ENCODE peak calls at places on chromosomes 12 and 14, in four cellular contexts. Y is hepatocyte, B is A549, L is fibroblast of lung. F is an unnamed sample.

GRCh38 chr12:24226745-24227350 is 277.4 kb upstream of the SOX5 start:
- DNase-seq in B (peak), L (peak), Y (peak), F (no peak)

GRCh38 chr14:88804477-88804876 is 11.7 kb upstream of the EML5 start:
- DNase-seq in B (no peak), Y (no peak), L (no peak), F (no peak)

GRCh38 chr14:26598672-26599131 is 869 bp upstream of the NOVA1 start:
- DNase-seq in B (peak), L (no peak), Y (no peak), F (peak)

GRCh38 chr14:100341301-100342031 is 18.3 kb downstream of the SLC25A47 start:
- DNase-seq in L (peak), Y (peak), B (peak), F (no peak)

GRCh38 chr14:44505588-44505987 is 1.5 kb downstream of the FSCB start:
- DNase-seq in B (no peak), L (no peak), Y (peak), F (no peak)

GRCh38 chr14:51087024-51087423 is 7.9 kb downstream of the TRIM9 start:
- DNase-seq in L (no peak), Y (peak), B (peak), F (no peak)

GRCh38 chr14:96904201-96904600 is 107.0 kb downstream of the VRK1 start:
- DNase-seq in L (peak), B (peak), Y (no peak), F (no peak)

GRCh38 chr14:58430156-58430555 is 2.6 kb downstream of the KIAA0586 start:
- DNase-seq in L (peak), B (no peak), Y (no peak), F (no peak)

GRCh38 chr12:100867639-100868393 is 73.2 kb downstream of the ANO4 start:
- DNase-seq in Y (no peak), B (no peak), L (no peak), F (no peak)

GRCh38 chr12:19223018-19223417 is 93.5 kb downstream of the PLEKHA5 start:
- DNase-seq in Y (no peak), L (no peak), B (peak), F (no peak)

GRCh38 chr12:10740182-10740581 is 17.1 kb upstream of the YBX3 start:
- DNase-seq in B (peak), Y (peak), L (no peak), F (no peak)

GRCh38 chr14:85607571-85608219 is 77.8 kb downstream of the FLRT2 start:
- DNase-seq in B (peak), L (peak), Y (peak), F (no peak)

GRCh38 chr12:65825573-65826512 is 1.6 kb downstream of the HMGA2 start:
- DNase-seq in L (peak), Y (peak), B (peak), F (peak)

GRCh38 chr14:89573399-89573657 is 156.3 kb upstream of the FOXN3 start:
- DNase-seq in Y (no peak), L (no peak), B (no peak), F (no peak)

GRCh38 chr14:81062816-81063215 is 107.4 kb downstream of the TSHR start:
- DNase-seq in B (peak), L (no peak), Y (peak), F (peak)

GRCh38 chr12:3295648-3296408 is 195.2 kb upstream of the PRMT8 start:
- DNase-seq in B (no peak), L (peak), Y (peak), F (peak)

GRCh38 chr12:105874121-105874520 is 264.6 kb downstream of the NUAK1 start:
- DNase-seq in L (no peak), B (no peak), Y (no peak), F (no peak)

GRCh38 chr12:80857311-80857710 is 80.4 kb downstream of the LIN7A start:
- DNase-seq in L (no peak), Y (no peak), B (no peak), F (no peak)

GRCh38 chr12:92899388-92900001 is 29.6 kb downstream of the EEA1 start:
- DNase-seq in B (peak), Y (peak), L (peak), F (no peak)

GRCh38 chr14:75125617-75126016 is 1.2 kb downstream of the NEK9 start:
- DNase-seq in Y (no peak), L (peak), B (peak), F (no peak)

GRCh38 chr14:57420986-57421385 is 30.6 kb downstream of the NAA30 start:
- DNase-seq in Y (no peak), L (no peak), B (no peak), F (no peak)

GRCh38 chr12:40942326-40942725 is 245.8 kb upstream of the PDZRN4 start:
- DNase-seq in Y (peak), B (peak), L (no peak), F (no peak)

GRCh38 chr14:94180655-94181271 is 6.6 kb downstream of the PPP4R4 start:
- DNase-seq in Y (peak), L (peak), B (peak), F (no peak)

GRCh38 chr12:28507055-28507454 is 316.8 kb downstream of the CCDC91 start:
- DNase-seq in L (peak), B (no peak), Y (no peak), F (no peak)

GRCh38 chr14:47993883-47994282 is 318.5 kb upstream of the MDGA2 start:
- DNase-seq in L (no peak), Y (no peak), B (no peak), F (no peak)

GRCh38 chr14:71289536-71289935 is 382.3 kb downstream of the PCNX1 start:
- DNase-seq in Y (no peak), L (no peak), B (no peak), F (no peak)

GRCh38 chr14:55430024-55430690 is 10.3 kb downstream of the TBPL2 start:
- DNase-seq in Y (peak), L (peak), B (peak), F (peak)

GRCh38 chr12:30329281-30329680 is 366.4 kb downstream of the IPO8 start:
- DNase-seq in L (peak), B (no peak), Y (no peak), F (no peak)

GRCh38 chr12:54405106-54405505 is 14.0 kb downstream of the ITGA5 start:
- DNase-seq in Y (no peak), B (no peak), L (no peak), F (no peak)

GRCh38 chr12:102167821-102168605 is 29.6 kb downstream of the PMCH start:
- DNase-seq in L (peak), B (no peak), Y (no peak), F (no peak)

GRCh38 chr14:38056270-38056669 is 151.4 kb upstream of the SSTR1 start:
- DNase-seq in L (no peak), B (no peak), Y (no peak), F (peak)

GRCh38 chr12:116130431-116130830 is 147.1 kb downstream of the MED13L start:
- DNase-seq in Y (no peak), L (no peak), B (no peak), F (no peak)
- H3K27ac ChIP-seq in Y (no peak), L (no peak), B (no peak), F (no peak)

GRCh38 chr12:109274381-109274780 is 34.7 kb downstream of the FOXN4 start:
- DNase-seq in B (no peak), L (no peak), Y (no peak), F (no peak)
- TF ChIP-seq CTCF in B (no peak), L (no peak), Y (no peak), F (no peak)

DNA sequence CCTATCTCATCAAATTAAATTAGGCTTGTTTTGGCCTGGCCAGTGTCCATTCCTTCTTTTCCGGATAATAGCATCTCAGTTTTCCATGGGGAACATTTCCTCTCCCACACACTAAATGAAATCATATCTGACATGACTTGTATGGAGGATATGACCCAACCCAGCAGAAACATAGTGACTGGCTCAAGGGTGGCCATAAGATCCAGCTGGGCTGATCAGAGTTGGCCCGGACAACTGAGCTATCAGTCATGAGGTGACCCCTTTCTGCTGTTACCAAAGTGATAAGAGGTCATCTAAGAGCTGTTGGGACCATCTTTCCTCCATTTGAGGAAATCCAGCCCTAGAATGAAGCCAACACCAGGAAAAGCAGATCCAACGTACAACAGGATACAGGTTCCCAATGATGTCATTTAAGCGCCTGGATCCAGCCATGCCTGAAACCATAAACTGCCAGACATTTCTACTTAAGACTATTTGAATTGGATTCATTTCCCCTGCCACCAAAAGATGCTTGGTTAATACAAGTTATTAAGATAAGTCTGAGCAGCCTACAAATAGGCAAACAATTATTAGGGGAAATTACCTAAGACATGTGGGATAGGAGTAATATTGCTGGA is 20.7 kb upstream of the NCOR2 start:
- DNase-seq in B (no peak), Y (no peak), L (no peak), F (no peak)
- H3K27ac ChIP-seq in B (no peak), Y (peak), L (no peak), F (no peak)

DNA sequence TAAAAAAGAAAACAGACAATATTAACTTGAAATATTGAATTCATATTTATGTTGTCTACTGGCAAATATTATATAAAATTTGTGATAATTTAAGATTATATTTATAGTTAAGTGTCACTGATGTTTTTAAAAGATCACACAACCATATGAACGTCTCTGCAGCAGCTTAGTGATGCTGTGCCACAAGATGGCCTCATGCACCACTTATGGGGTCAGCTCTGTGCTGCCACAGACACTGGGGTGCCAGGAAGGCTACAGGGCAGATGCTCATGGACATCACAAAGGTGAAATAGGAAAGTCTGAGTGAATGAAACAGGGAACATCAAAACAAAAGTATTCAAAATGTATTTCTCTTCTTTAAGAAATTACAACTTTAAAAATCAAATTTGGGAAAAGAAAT is 13.1 kb downstream of the ATXN3 start:
- DNase-seq in L (no peak), B (peak), Y (no peak), F (peak)
- TF ChIP-seq CTCF in L (peak), B (peak), Y (no peak), F (peak)

DNA sequence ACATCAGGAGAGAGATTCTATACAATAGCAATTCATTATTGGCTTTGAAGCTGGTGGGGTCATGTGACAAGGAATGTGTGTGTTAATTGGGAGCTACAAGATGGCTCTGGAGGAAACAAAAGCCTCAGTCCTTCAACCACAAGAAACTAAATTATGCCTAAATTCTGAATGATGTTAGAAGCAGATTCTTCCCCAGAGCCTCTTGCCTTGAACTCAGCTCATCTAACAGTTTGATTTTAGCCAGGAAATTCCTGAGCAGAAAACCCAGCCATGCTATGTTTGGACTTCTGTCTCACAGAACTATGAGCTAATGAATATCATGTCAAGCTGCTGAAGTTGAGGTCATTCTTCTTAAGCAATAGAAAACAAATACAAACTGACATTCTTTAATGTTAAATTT is 274.7 kb downstream of the SLC6A15 start:
- DNase-seq in B (no peak), L (peak), Y (no peak), F (no peak)
- H3K27ac ChIP-seq in B (no peak), L (no peak), Y (peak), F (no peak)

GRCh38 chr14:104724981-104725771 is 1.1 kb downstream of the ADSS1 start:
- DNase-seq in Y (peak), B (peak), L (peak), F (no peak)
- TF ChIP-seq CTCF in Y (no peak), B (peak), L (peak), F (peak)

GRCh38 chr12:50415899-50416479 is 15.3 kb downstream of the LARP4 start:
- DNase-seq in Y (no peak), L (no peak), B (no peak), F (no peak)

DNA sequence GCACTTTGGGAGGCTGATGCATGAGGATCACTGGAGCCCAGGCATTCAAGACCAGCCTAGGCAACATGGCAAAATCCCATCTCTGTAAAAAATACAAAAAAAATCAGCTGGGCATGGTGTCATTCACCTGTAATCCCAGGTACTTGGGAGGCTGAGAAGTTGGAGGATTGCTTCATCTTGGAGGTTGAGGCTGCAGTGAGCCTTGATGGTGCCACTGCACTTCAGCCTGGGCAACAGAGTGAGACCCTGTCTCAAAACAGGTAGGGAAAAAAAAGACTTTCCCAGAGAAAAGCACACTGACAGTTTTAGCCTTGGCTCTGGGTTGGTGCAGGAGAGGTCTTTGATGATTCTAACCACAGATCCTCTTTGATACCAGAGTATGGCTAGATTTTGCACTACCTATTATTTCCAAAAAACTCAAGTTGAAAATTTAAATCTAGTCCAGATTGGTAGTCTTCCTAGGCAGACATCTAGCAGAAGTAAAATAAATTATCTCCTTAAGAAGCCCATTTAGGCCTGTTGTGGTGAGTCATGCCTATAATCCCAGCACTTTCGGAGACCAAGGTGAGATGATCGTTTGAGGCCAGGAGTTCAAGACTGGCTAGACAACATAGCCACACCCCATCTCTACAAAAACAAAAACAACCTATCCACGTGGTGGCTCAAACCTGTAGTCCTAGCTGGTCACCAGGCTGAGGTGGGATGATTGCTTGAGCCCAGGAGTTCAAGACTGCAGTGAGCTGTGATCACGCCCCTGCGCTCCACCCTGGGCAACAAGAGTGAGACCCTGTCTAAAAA is 18.6 kb downstream of the LARP4 start:
- DNase-seq in L (no peak), B (peak), Y (no peak), F (no peak)
- H3K27ac ChIP-seq in L (no peak), B (no peak), Y (no peak), F (no peak)